ENCODE peak calls at places on chromosomes 12 and 14, in ten cellular contexts. One of them, this sample, is unnamed.

GRCh38 chr14:105144666-105145380 is 23.8 kb downstream of the JAG2 start:
- DNase-seq in fibroblast of villous mesenchyme: no peak
- DNase-seq in esophagus squamous epithelium: no peak
- DNase-seq in lower lobe of right lung: no peak
- DNase-seq in adipocyte: no peak
- DNase-seq in heart right ventricle: no peak
- DNase-seq in stomach: no peak
- DNase-seq in breast epithelium: no peak
- DNase-seq in dorsolateral prefrontal cortex: no peak
- DNase-seq in CD8-positive, alpha-beta memory T cell: no peak
- DNase-seq in this sample: no peak

GRCh38 chr14:20690848-20691640 is 2.5 kb downstream of the ANG start:
- DNase-seq in CD8-positive, alpha-beta memory T cell: no peak
- DNase-seq in lower lobe of right lung: no peak
- DNase-seq in esophagus squamous epithelium: no peak
- DNase-seq in breast epithelium: peak; percentile 47
- DNase-seq in heart right ventricle: peak; percentile 57
- DNase-seq in fibroblast of villous mesenchyme: peak; percentile 69
- DNase-seq in dorsolateral prefrontal cortex: peak; percentile 47
- DNase-seq in stomach: peak; percentile 45
- DNase-seq in adipocyte: peak; percentile 87
- DNase-seq in this sample: peak; percentile 53

GRCh38 chr12:49253033-49253623 is 11.8 kb upstream of the TUBA1C start:
- DNase-seq in esophagus squamous epithelium: no peak
- DNase-seq in lower lobe of right lung: no peak
- DNase-seq in heart right ventricle: no peak
- DNase-seq in adipocyte: peak; percentile 42
- DNase-seq in dorsolateral prefrontal cortex: no peak
- DNase-seq in fibroblast of villous mesenchyme: no peak
- DNase-seq in stomach: no peak
- DNase-seq in breast epithelium: no peak
- DNase-seq in CD8-positive, alpha-beta memory T cell: no peak
- DNase-seq in this sample: no peak

GRCh38 chr12:52513736-52514135 is 6.5 kb downstream of the KRT5 start:
- DNase-seq in lower lobe of right lung: no peak
- DNase-seq in adipocyte: no peak
- DNase-seq in stomach: no peak
- DNase-seq in CD8-positive, alpha-beta memory T cell: no peak
- DNase-seq in dorsolateral prefrontal cortex: no peak
- DNase-seq in esophagus squamous epithelium: no peak
- DNase-seq in fibroblast of villous mesenchyme: no peak
- DNase-seq in breast epithelium: peak; percentile 39
- DNase-seq in heart right ventricle: no peak
- DNase-seq in this sample: peak; percentile 59

GRCh38 chr14:75282166-75282547 is 3.5 kb downstream of the FOS start:
- DNase-seq in stomach: no peak
- DNase-seq in esophagus squamous epithelium: no peak
- DNase-seq in CD8-positive, alpha-beta memory T cell: no peak
- DNase-seq in dorsolateral prefrontal cortex: no peak
- DNase-seq in adipocyte: peak; percentile 84
- DNase-seq in heart right ventricle: no peak
- DNase-seq in fibroblast of villous mesenchyme: peak; percentile 88
- DNase-seq in lower lobe of right lung: no peak
- DNase-seq in breast epithelium: no peak
- DNase-seq in this sample: peak; percentile 69

GRCh38 chr12:12722351-12723146 is 5.4 kb downstream of the CDKN1B start:
- DNase-seq in adipocyte: peak; percentile 49
- DNase-seq in lower lobe of right lung: no peak
- DNase-seq in stomach: no peak
- DNase-seq in dorsolateral prefrontal cortex: no peak
- DNase-seq in esophagus squamous epithelium: no peak
- DNase-seq in heart right ventricle: no peak
- DNase-seq in fibroblast of villous mesenchyme: peak; percentile 80
- DNase-seq in CD8-positive, alpha-beta memory T cell: no peak
- DNase-seq in breast epithelium: no peak
- DNase-seq in this sample: no peak

GRCh38 chr14:81464253-81465001 is 64.3 kb upstream of the STON2 start:
- DNase-seq in lower lobe of right lung: no peak
- DNase-seq in heart right ventricle: peak; percentile 63
- DNase-seq in fibroblast of villous mesenchyme: peak; percentile 69
- DNase-seq in esophagus squamous epithelium: no peak
- DNase-seq in dorsolateral prefrontal cortex: no peak
- DNase-seq in adipocyte: peak; percentile 89
- DNase-seq in breast epithelium: no peak
- DNase-seq in stomach: no peak
- DNase-seq in CD8-positive, alpha-beta memory T cell: peak; percentile 7
- DNase-seq in this sample: peak; percentile 5

GRCh38 chr12:11705010-11705409 is 55.5 kb downstream of the ETV6 start:
- DNase-seq in breast epithelium: peak; percentile 64
- DNase-seq in fibroblast of villous mesenchyme: peak; percentile 88
- DNase-seq in stomach: no peak
- DNase-seq in adipocyte: peak; percentile 86
- DNase-seq in lower lobe of right lung: no peak
- DNase-seq in heart right ventricle: no peak
- DNase-seq in esophagus squamous epithelium: no peak
- DNase-seq in dorsolateral prefrontal cortex: no peak
- DNase-seq in CD8-positive, alpha-beta memory T cell: no peak
- DNase-seq in this sample: peak; percentile 56

GRCh38 chr12:121287267-121287954 is 9.1 kb downstream of the CAMKK2 start:
- DNase-seq in CD8-positive, alpha-beta memory T cell: no peak
- DNase-seq in esophagus squamous epithelium: no peak
- DNase-seq in fibroblast of villous mesenchyme: peak; percentile 38
- DNase-seq in adipocyte: peak; percentile 35
- DNase-seq in lower lobe of right lung: peak; percentile 58
- DNase-seq in heart right ventricle: no peak
- DNase-seq in breast epithelium: no peak
- DNase-seq in dorsolateral prefrontal cortex: peak; percentile 75
- DNase-seq in stomach: no peak
- DNase-seq in this sample: no peak

GRCh38 chr12:131897875-131898274 is 3.5 kb downstream of the ULK1 start:
- DNase-seq in dorsolateral prefrontal cortex: no peak
- DNase-seq in heart right ventricle: peak; percentile 2
- DNase-seq in fibroblast of villous mesenchyme: no peak
- DNase-seq in stomach: no peak
- DNase-seq in lower lobe of right lung: no peak
- DNase-seq in breast epithelium: no peak
- DNase-seq in adipocyte: no peak
- DNase-seq in esophagus squamous epithelium: no peak
- DNase-seq in CD8-positive, alpha-beta memory T cell: no peak
- DNase-seq in this sample: no peak

GRCh38 chr14:74407021-74407800 is 18.8 kb downstream of the SYNDIG1L start:
- DNase-seq in lower lobe of right lung: no peak
- DNase-seq in fibroblast of villous mesenchyme: no peak
- DNase-seq in esophagus squamous epithelium: no peak
- DNase-seq in breast epithelium: no peak
- DNase-seq in adipocyte: no peak
- DNase-seq in stomach: no peak
- DNase-seq in dorsolateral prefrontal cortex: no peak
- DNase-seq in CD8-positive, alpha-beta memory T cell: no peak
- DNase-seq in heart right ventricle: no peak
- DNase-seq in this sample: no peak

GRCh38 chr12:29818925-29819324 is 35.2 kb upstream of the TMTC1 start:
- DNase-seq in CD8-positive, alpha-beta memory T cell: no peak
- DNase-seq in stomach: no peak
- DNase-seq in fibroblast of villous mesenchyme: no peak
- DNase-seq in breast epithelium: no peak
- DNase-seq in lower lobe of right lung: no peak
- DNase-seq in heart right ventricle: peak; percentile 55
- DNase-seq in esophagus squamous epithelium: no peak
- DNase-seq in adipocyte: peak; percentile 4
- DNase-seq in dorsolateral prefrontal cortex: no peak
- DNase-seq in this sample: no peak
- H3K4me3 ChIP-seq in CD8-positive, alpha-beta memory T cell: no peak overlapping the region
- H3K4me3 ChIP-seq in stomach: no peak overlapping the region
- H3K4me3 ChIP-seq in fibroblast of villous mesenchyme: no peak overlapping the region
- H3K4me3 ChIP-seq in breast epithelium: no peak overlapping the region
- H3K4me3 ChIP-seq in lower lobe of right lung: no peak overlapping the region
- H3K4me3 ChIP-seq in heart right ventricle: no peak overlapping the region
- H3K4me3 ChIP-seq in esophagus squamous epithelium: no peak overlapping the region
- H3K4me3 ChIP-seq in adipocyte: no peak overlapping the region
- H3K4me3 ChIP-seq in dorsolateral prefrontal cortex: no peak overlapping the region
- H3K4me3 ChIP-seq in this sample: no peak overlapping the region

DNA sequence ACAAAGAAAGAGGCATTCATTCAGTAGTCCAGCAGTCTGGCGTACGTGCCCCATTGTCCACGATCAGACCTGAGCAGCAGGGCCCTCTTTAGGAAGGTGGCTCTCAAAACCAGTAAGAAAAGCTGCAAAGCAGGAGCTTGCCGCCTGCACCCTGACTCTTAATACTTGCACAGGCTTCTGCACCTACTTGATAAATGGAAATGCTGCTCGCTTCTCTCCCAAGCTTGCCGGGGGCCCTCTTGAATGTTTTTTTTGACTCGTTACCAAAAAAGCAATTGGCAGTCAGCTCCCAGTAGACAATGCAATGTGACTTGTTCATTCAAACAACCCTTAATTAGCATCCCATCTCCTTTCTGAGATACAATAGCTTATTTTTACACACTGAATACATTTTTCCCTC is 27.2 kb upstream of the PTPRB start:
- DNase-seq in CD8-positive, alpha-beta memory T cell: no peak
- DNase-seq in stomach: no peak
- DNase-seq in heart right ventricle: no peak
- DNase-seq in fibroblast of villous mesenchyme: no peak
- DNase-seq in dorsolateral prefrontal cortex: no peak
- DNase-seq in lower lobe of right lung: no peak
- DNase-seq in breast epithelium: no peak
- DNase-seq in esophagus squamous epithelium: no peak
- DNase-seq in adipocyte: no peak
- DNase-seq in this sample: no peak
- H3K4me3 ChIP-seq in CD8-positive, alpha-beta memory T cell: no peak overlapping the region
- H3K4me3 ChIP-seq in stomach: no peak overlapping the region
- H3K4me3 ChIP-seq in heart right ventricle: peak overlapping the region; percentile 32
- H3K4me3 ChIP-seq in fibroblast of villous mesenchyme: no peak overlapping the region
- H3K4me3 ChIP-seq in dorsolateral prefrontal cortex: peak overlapping the region; percentile 36
- H3K4me3 ChIP-seq in lower lobe of right lung: no peak overlapping the region
- H3K4me3 ChIP-seq in breast epithelium: no peak overlapping the region
- H3K4me3 ChIP-seq in esophagus squamous epithelium: no peak overlapping the region
- H3K4me3 ChIP-seq in adipocyte: no peak overlapping the region
- H3K4me3 ChIP-seq in this sample: no peak overlapping the region

DNA sequence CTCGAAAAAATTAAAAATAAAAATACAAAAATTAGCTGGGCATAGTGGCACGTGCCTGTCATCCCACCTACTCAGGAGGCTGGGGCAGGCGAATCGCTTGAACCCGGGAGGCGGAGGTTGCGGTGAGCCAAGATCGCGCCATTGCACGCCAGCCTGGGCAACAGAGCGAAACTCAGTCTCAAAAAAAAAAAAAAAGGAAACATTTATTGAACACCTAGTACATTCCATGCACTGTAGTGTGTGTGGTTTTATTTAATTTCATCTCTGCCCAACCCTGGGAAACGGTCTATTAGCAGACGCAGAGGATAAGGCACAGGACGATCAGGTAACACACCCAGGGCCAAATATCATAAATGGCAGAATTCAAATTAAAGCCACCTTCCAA is 35.8 kb upstream of the SINHCAF start:
- DNase-seq in esophagus squamous epithelium: no peak
- DNase-seq in stomach: no peak
- DNase-seq in adipocyte: no peak
- DNase-seq in lower lobe of right lung: no peak
- DNase-seq in fibroblast of villous mesenchyme: no peak
- DNase-seq in heart right ventricle: no peak
- DNase-seq in CD8-positive, alpha-beta memory T cell: no peak
- DNase-seq in dorsolateral prefrontal cortex: no peak
- DNase-seq in breast epithelium: no peak
- DNase-seq in this sample: no peak
- H3K4me3 ChIP-seq in esophagus squamous epithelium: no peak overlapping the region
- H3K4me3 ChIP-seq in stomach: no peak overlapping the region
- H3K4me3 ChIP-seq in adipocyte: no peak overlapping the region
- H3K4me3 ChIP-seq in lower lobe of right lung: no peak overlapping the region
- H3K4me3 ChIP-seq in fibroblast of villous mesenchyme: no peak overlapping the region
- H3K4me3 ChIP-seq in heart right ventricle: no peak overlapping the region
- H3K4me3 ChIP-seq in CD8-positive, alpha-beta memory T cell: no peak overlapping the region
- H3K4me3 ChIP-seq in dorsolateral prefrontal cortex: no peak overlapping the region
- H3K4me3 ChIP-seq in breast epithelium: no peak overlapping the region
- H3K4me3 ChIP-seq in this sample: peak overlapping the region; percentile 47

GRCh38 chr12:56725723-56726102 is 614 bp upstream of the NACA start:
- DNase-seq in adipocyte: no peak
- DNase-seq in breast epithelium: no peak
- DNase-seq in fibroblast of villous mesenchyme: no peak
- DNase-seq in dorsolateral prefrontal cortex: no peak
- DNase-seq in heart right ventricle: no peak
- DNase-seq in stomach: no peak
- DNase-seq in lower lobe of right lung: no peak
- DNase-seq in CD8-positive, alpha-beta memory T cell: no peak
- DNase-seq in esophagus squamous epithelium: no peak
- DNase-seq in this sample: no peak
- H3K4me3 ChIP-seq in adipocyte: peak overlapping the region; percentile 98
- H3K4me3 ChIP-seq in breast epithelium: peak overlapping the region; percentile 87
- H3K4me3 ChIP-seq in fibroblast of villous mesenchyme: peak overlapping the region; percentile 100
- H3K4me3 ChIP-seq in dorsolateral prefrontal cortex: peak overlapping the region; percentile 95
- H3K4me3 ChIP-seq in heart right ventricle: peak overlapping the region; percentile 74
- H3K4me3 ChIP-seq in stomach: peak overlapping the region; percentile 87
- H3K4me3 ChIP-seq in lower lobe of right lung: peak overlapping the region; percentile 87
- H3K4me3 ChIP-seq in CD8-positive, alpha-beta memory T cell: peak overlapping the region; percentile 96
- H3K4me3 ChIP-seq in esophagus squamous epithelium: peak overlapping the region; percentile 76
- H3K4me3 ChIP-seq in this sample: peak overlapping the region; percentile 99

GRCh38 chr14:102923920-102924486 is 1.5 kb downstream of the AMN start:
- DNase-seq in CD8-positive, alpha-beta memory T cell: no peak
- DNase-seq in stomach: no peak
- DNase-seq in dorsolateral prefrontal cortex: no peak
- DNase-seq in esophagus squamous epithelium: no peak
- DNase-seq in lower lobe of right lung: peak; percentile 36
- DNase-seq in adipocyte: no peak
- DNase-seq in fibroblast of villous mesenchyme: no peak
- DNase-seq in breast epithelium: no peak
- DNase-seq in heart right ventricle: no peak
- DNase-seq in this sample: no peak
- H3K4me3 ChIP-seq in CD8-positive, alpha-beta memory T cell: no peak overlapping the region
- H3K4me3 ChIP-seq in stomach: no peak overlapping the region
- H3K4me3 ChIP-seq in dorsolateral prefrontal cortex: no peak overlapping the region
- H3K4me3 ChIP-seq in esophagus squamous epithelium: no peak overlapping the region
- H3K4me3 ChIP-seq in lower lobe of right lung: no peak overlapping the region
- H3K4me3 ChIP-seq in adipocyte: no peak overlapping the region
- H3K4me3 ChIP-seq in fibroblast of villous mesenchyme: no peak overlapping the region
- H3K4me3 ChIP-seq in breast epithelium: no peak overlapping the region
- H3K4me3 ChIP-seq in heart right ventricle: no peak overlapping the region
- H3K4me3 ChIP-seq in this sample: no peak overlapping the region

This sample was measured in PC-9.